ENCODE peak calls at places on chromosomes 11 and 22, in four cellular contexts. Z, M, F and C are unnamed samples.
A peak's percentile ranks its signal among the peaks of the same experiment; 100 is the strongest.

GRCh38 chr22:37496651-37497599 is 10.7 kb upstream of the MFNG start:
- DNase-seq in M (peak; percentile 49), Z (peak; percentile 71), F (peak; percentile 93), C (peak; percentile 86)

GRCh38 chr11:15114501-15115475 is at the start of gene INSC:
- DNase-seq in M (no peak), Z (no peak), F (no peak), C (no peak)

GRCh38 chr11:125918140-125918840 is 14.0 kb downstream of the DDX25 start:
- DNase-seq in M (no peak), Z (no peak), F (no peak), C (no peak)

GRCh38 chr22:32050678-32051515 is 7.8 kb downstream of the SLC5A1 start:
- DNase-seq in F (peak; percentile 84), Z (peak; percentile 30), M (peak; percentile 72), C (peak; percentile 99)

GRCh38 chr11:91981995-91982394 is 242.6 kb upstream of the FAT3 start:
- DNase-seq in F (peak; percentile 99), M (peak; percentile 80), Z (peak; percentile 41), C (peak; percentile 34)

GRCh38 chr11:18100926-18101656 is 4.8 kb downstream of the SAAL1 start:
- DNase-seq in M (peak; percentile 7), F (no peak), Z (no peak), C (no peak)

GRCh38 chr22:45802074-45802473 is 130.4 kb downstream of the ATXN10 start:
- DNase-seq in M (no peak), F (no peak), Z (no peak), C (peak; percentile 56)

GRCh38 chr11:35335226-35335625 is 84.1 kb downstream of the SLC1A2 start:
- DNase-seq in M (no peak), Z (no peak), F (no peak), C (peak; percentile 67)

GRCh38 chr22:23053051-23053707 is 17.1 kb upstream of the GNAZ start:
- DNase-seq in Z (no peak), M (no peak), F (no peak), C (no peak)

GRCh38 chr22:45261407-45262088 is 20.9 kb upstream of the KIAA0930 start:
- DNase-seq in F (no peak), M (no peak), Z (no peak), C (no peak)

GRCh38 chr22:21624120-21624879 is 5.5 kb downstream of the YDJC start:
- DNase-seq in Z (no peak), M (peak; percentile 31), F (no peak), C (peak; percentile 47)

GRCh38 chr22:30843245-30843644 is 125.3 kb downstream of the MORC2 start:
- DNase-seq in Z (no peak), M (no peak), F (peak; percentile 62), C (no peak)

GRCh38 chr11:26677566-26677965 is 44.3 kb downstream of the SLC5A12 start:
- DNase-seq in M (no peak), F (no peak), Z (no peak), C (peak; percentile 91)

GRCh38 chr11:103659138-103659734 is 377.2 kb upstream of the DDI1 start:
- DNase-seq in F (no peak), M (peak; percentile 48), Z (no peak), C (no peak)

GRCh38 chr11:73213196-73214143 is 4.6 kb upstream of the P2RY2 start:
- DNase-seq in M (no peak), Z (no peak), F (no peak), C (no peak)

GRCh38 chr11:42200311-42200710 is 740.9 kb upstream of the LRRC4C start:
- DNase-seq in Z (no peak), M (no peak), F (no peak), C (no peak)

GRCh38 chr11:76709756-76710155 is 39.2 kb upstream of the LRRC32 start:
- DNase-seq in M (no peak), Z (no peak), F (no peak), C (no peak)

GRCh38 chr11:44097821-44098220 is 2.3 kb downstream of the EXT2 start:
- DNase-seq in F (no peak), Z (no peak), M (no peak), C (peak; percentile 79)

GRCh38 chr11:114304969-114305368 is 8.8 kb downstream of the NNMT start:
- DNase-seq in M (no peak), Z (no peak), F (peak; percentile 8), C (no peak)

GRCh38 chr11:121523581-121524232 is 70.9 kb upstream of the SORL1-AS1 start:
- DNase-seq in M (no peak), F (no peak), Z (no peak), C (no peak)

GRCh38 chr11:102343789-102344188 is 3.2 kb upstream of the BIRC2 start:
- DNase-seq in Z (no peak), F (no peak), M (no peak), C (peak; percentile 65)

GRCh38 chr11:120212259-120212888 is 1.5 kb downstream of the OAF start:
- DNase-seq in F (no peak), Z (no peak), M (no peak), C (peak; percentile 47)

GRCh38 chr22:32265882-32266767 is 11.0 kb upstream of the SLC5A4 start:
- DNase-seq in F (peak; percentile 53), M (peak; percentile 60), Z (peak; percentile 13), C (peak; percentile 64)

GRCh38 chr11:1457856-1458255 is 28.7 kb downstream of the MOB2 start:
- DNase-seq in F (no peak), M (no peak), Z (no peak), C (no peak)

GRCh38 chr22:46117206-46118199 is 32.8 kb upstream of the PPARA start:
- DNase-seq in Z (no peak), F (no peak), M (peak; percentile 6), C (no peak)

GRCh38 chr11:113048820-113049555 is 87.8 kb downstream of the NCAM1 start:
- DNase-seq in Z (no peak), M (no peak), F (peak; percentile 35), C (peak; percentile 84)

GRCh38 chr11:66190776-66191175 is 77.7 kb upstream of the RAB1B start:
- DNase-seq in F (no peak), Z (no peak), M (no peak), C (no peak)

GRCh38 chr11:118485273-118485672 is 42.0 kb upstream of the TTC36 start:
- DNase-seq in M (no peak), F (no peak), Z (no peak), C (no peak)
- TF ChIP-seq CTCF in M (peak; percentile 14), F (no peak), Z (peak; percentile 19), C (no peak)

GRCh38 chr11:128517457-128518230 is 69.7 kb downstream of the ETS1 start:
- DNase-seq in F (peak; percentile 70), Z (no peak), M (no peak), C (no peak)
- H3K4me3 ChIP-seq in F (peak overlapping the region; percentile 79), Z (peak overlapping the region; percentile 86), M (no peak overlapping the region), C (no peak overlapping the region)

GRCh38 chr11:100687032-100687629 is at the start of gene ARHGAP42:
- DNase-seq in Z (no peak), M (peak; percentile 74), F (peak; percentile 66), C (peak; percentile 63)
- TF ChIP-seq CTCF in Z (no peak), M (no peak), F (no peak), C (no peak)

DNA sequence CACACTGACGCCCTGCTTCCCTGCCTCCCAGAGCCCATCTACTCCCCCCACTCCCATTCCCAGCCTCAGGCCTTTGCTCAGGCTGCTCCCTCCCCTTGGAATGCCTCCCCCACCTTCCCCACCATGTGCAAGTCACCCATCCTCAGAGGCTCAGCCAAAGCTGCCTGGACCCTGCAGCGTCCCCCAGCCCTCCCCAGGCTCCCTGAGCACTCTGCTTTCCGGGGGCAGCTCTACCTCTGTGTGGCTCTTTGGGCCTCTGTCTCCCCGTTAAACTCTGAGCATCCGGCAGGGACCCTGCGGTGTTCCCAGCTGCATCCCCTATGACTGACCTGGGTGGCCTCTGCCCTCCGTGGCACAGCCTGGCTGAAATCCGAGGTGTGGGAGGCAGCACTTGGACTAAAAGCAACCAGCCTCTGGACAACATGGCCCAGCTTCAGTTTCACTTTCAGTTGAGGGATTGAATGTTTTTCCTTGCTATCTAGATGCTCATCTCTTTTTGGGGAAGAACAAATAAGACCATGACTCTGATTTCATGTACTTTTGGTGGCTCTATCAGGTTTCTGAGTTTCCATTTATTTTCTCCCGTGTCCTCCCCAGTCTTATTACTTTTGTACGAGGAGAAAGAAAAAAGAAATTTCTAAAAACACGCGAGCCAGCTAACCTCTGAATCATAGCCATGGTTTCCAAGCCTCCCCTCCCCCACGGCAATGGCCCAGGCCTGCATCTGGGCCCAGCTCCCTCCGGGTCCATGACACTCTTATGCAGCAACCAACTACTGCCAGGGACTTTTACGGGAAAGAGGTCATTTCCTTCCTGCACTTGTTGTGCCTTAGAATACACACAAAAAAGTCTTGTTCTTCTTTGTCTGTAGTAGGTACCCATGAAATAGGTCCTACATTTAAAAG is 3.8 kb downstream of the APOL3 start:
- DNase-seq in M (no peak), F (peak; percentile 81), Z (peak; percentile 16), C (peak; percentile 60)
- H3K4me3 ChIP-seq in M (no peak overlapping the region), F (peak overlapping the region; percentile 8), Z (peak overlapping the region; percentile 55), C (no peak overlapping the region)

GRCh38 chr22:44168206-44168605 is 12.5 kb upstream of the PARVG start:
- DNase-seq in F (no peak), Z (no peak), M (no peak), C (no peak)
- TF ChIP-seq CTCF in F (no peak), Z (no peak), M (no peak), C (no peak)

GRCh38 chr22:49656291-49656851 is 171.3 kb downstream of the BRD1 start:
- DNase-seq in M (no peak), Z (no peak), F (no peak), C (no peak)

GRCh38 chr22:49658902-49659280 is 168.8 kb downstream of the BRD1 start:
- DNase-seq in Z (no peak), F (no peak), M (no peak), C (no peak)

GRCh38 chr22:49657974-49658550 is 169.6 kb downstream of the BRD1 start:
- DNase-seq in Z (no peak), F (no peak), M (no peak), C (no peak)

GRCh38 chr22:49659281-49659923 is 168.3 kb downstream of the BRD1 start:
- DNase-seq in Z (no peak), F (no peak), M (no peak), C (no peak)

DNA sequence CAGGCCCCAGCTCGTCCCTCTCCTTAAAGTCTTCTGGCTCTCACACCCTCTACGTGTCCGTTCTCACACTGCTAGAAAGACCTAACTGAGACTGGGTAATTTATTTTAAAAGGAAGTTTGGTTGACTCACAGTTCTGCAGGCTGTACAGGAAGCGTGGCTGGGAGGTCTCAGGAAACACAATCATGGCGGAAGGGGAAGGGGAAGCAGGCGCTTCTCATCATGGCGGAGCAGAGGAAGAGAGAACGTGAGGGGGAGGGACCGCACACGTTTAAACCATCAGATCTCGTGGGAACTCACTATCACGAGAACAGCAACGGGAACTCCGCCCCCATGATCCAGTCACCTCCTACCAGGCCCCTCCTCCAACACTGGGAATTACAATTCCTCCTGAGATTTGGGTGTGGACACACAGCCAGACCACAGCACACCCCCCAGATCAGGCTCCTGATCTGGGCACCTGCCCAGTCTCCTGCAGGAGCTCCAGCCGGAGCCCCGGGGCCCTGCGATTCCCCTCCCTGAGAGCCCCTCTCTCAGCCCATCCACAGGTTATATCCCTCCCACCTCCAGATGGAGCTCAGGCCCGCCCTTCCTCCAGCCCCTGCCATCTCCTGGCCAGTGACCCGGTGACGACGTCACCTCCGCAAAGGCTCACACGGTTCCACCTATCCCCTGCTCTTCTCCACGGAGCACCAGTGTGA is 170.2 kb downstream of the BRD1 start:
- DNase-seq in Z (no peak), M (no peak), F (no peak), C (no peak)
- H3K4me3 ChIP-seq in Z (no peak overlapping the region), M (no peak overlapping the region), F (no peak overlapping the region), C (no peak overlapping the region)